ENCODE peak calls at places on chromosomes 1 and 21, in seven cellular contexts. O, A, D, R, X, I and E are unnamed samples.

GRCh38 chr1:63112155-63112914 is 210.0 kb upstream of the FOXD3 start:
- DNase-seq in O (peak; percentile 87), I (no peak), X (no peak), R (peak; percentile 28), A (no peak), D (no peak), E (no peak)

GRCh38 chr1:1282998-1283397 is 2.8 kb downstream of the SCNN1D start:
- DNase-seq in X (no peak), R (no peak), A (no peak), I (no peak), O (no peak), D (no peak), E (no peak)

GRCh38 chr1:42935313-42935624 is 23.4 kb downstream of the SLC2A1 start:
- DNase-seq in R (no peak), I (no peak), A (peak; percentile 43), X (no peak), D (no peak), O (no peak), E (no peak)

GRCh38 chr1:177471244-177471643 is 300.5 kb downstream of the BRINP2 start:
- DNase-seq in A (no peak), I (no peak), R (no peak), O (no peak), D (no peak), X (no peak), E (no peak)

GRCh38 chr1:99788896-99789295 is 22.5 kb upstream of the FRRS1 start:
- DNase-seq in R (no peak), O (peak; percentile 29), D (no peak), X (no peak), A (no peak), I (no peak), E (no peak)

GRCh38 chr1:116020668-116021272 is 44.5 kb downstream of the SLC22A15 start:
- DNase-seq in I (peak; percentile 37), O (peak; percentile 90), X (peak; percentile 52), A (no peak), R (peak; percentile 84), D (peak; percentile 15), E (no peak)

GRCh38 chr1:167573035-167573434 is 19.5 kb upstream of the CREG1 start:
- DNase-seq in O (no peak), R (no peak), A (no peak), X (no peak), I (no peak), D (no peak), E (no peak)

GRCh38 chr1:178004926-178005391 is 35.1 kb upstream of the SEC16B start:
- DNase-seq in O (no peak), D (no peak), X (peak; percentile 9), R (no peak), I (no peak), A (no peak), E (no peak)

GRCh38 chr1:66375125-66375524 is 158.8 kb upstream of the SGIP1 start:
- DNase-seq in X (no peak), R (no peak), D (no peak), I (no peak), O (no peak), A (no peak), E (no peak)

GRCh38 chr21:43922949-43923348 is 57.9 kb downstream of the AGPAT3 start:
- DNase-seq in I (no peak), A (no peak), D (no peak), R (no peak), X (no peak), O (no peak), E (no peak)

GRCh38 chr1:71303617-71304041 is 222.8 kb upstream of the ZRANB2 start:
- DNase-seq in R (no peak), A (no peak), D (no peak), I (no peak), O (no peak), X (peak; percentile 65), E (no peak)

GRCh38 chr1:27099904-27100796 is 54.8 kb downstream of the SLC9A1 start:
- DNase-seq in I (no peak), A (no peak), X (no peak), R (peak; percentile 41), D (no peak), O (peak; percentile 55), E (no peak)

GRCh38 chr1:63906053-63906704 is 132.4 kb downstream of the ROR1 start:
- DNase-seq in A (no peak), I (no peak), D (no peak), R (peak; percentile 42), O (no peak), X (no peak), E (no peak)

GRCh38 chr1:21888500-21888899 is 48.6 kb downstream of the HSPG2 start:
- DNase-seq in R (no peak), O (no peak), D (no peak), A (no peak), X (no peak), I (no peak), E (no peak)

GRCh38 chr1:25201006-25201405 is 31.3 kb downstream of the SYF2 start:
- DNase-seq in D (no peak), I (no peak), O (no peak), A (no peak), X (no peak), R (no peak), E (no peak)

GRCh38 chr1:41714613-41715389 is 203.9 kb downstream of the HIVEP3 start:
- DNase-seq in D (no peak), I (no peak), A (no peak), X (no peak), O (no peak), R (no peak), E (peak; percentile 12)

GRCh38 chr1:205774277-205775014 is 836 bp downstream of the RAB29 start:
- DNase-seq in O (peak; percentile 53), I (peak; percentile 13), D (no peak), X (peak; percentile 41), A (peak; percentile 61), R (peak; percentile 42), E (no peak)

GRCh38 chr1:179252606-179253005 is 23.1 kb upstream of the ABL2 start:
- DNase-seq in D (no peak), I (no peak), X (no peak), R (no peak), A (no peak), O (no peak), E (no peak)

GRCh38 chr1:81672766-81673165 is 128.0 kb upstream of the ADGRL2 start:
- DNase-seq in I (no peak), R (no peak), X (no peak), O (no peak), A (no peak), D (no peak), E (no peak)

GRCh38 chr1:154871374-154871773 is 1.3 kb upstream of the KCNN3 start:
- DNase-seq in R (no peak), A (no peak), I (no peak), X (no peak), O (no peak), D (no peak), E (no peak)

GRCh38 chr21:44757731-44758130 is 43.9 kb downstream of the UBE2G2 start:
- DNase-seq in D (no peak), A (no peak), X (no peak), I (no peak), R (no peak), O (no peak), E (no peak)

GRCh38 chr1:181318022-181318857 is 165.1 kb upstream of the CACNA1E start:
- DNase-seq in O (peak; percentile 51), R (peak; percentile 79), D (no peak), A (no peak), I (no peak), X (no peak), E (no peak)

GRCh38 chr21:19759836-19760235 is 1238.4 kb upstream of the NCAM2 start:
- DNase-seq in R (no peak), D (no peak), O (no peak), A (no peak), X (no peak), I (no peak), E (no peak)

GRCh38 chr1:228544021-228544850 is 57.1 kb downstream of the RNF187 start:
- DNase-seq in O (no peak), R (no peak), X (no peak), I (no peak), D (no peak), A (no peak), E (no peak)

GRCh38 chr1:234707641-234708040 is 97.7 kb upstream of the IRF2BP2 start:
- DNase-seq in A (no peak), O (no peak), X (peak; percentile 30), I (peak; percentile 24), R (no peak), D (no peak), E (no peak)

GRCh38 chr1:40868051-40868723 is 6.0 kb upstream of the CITED4 start:
- DNase-seq in X (peak; percentile 75), D (no peak), R (no peak), I (peak; percentile 23), A (no peak), O (no peak), E (no peak)

GRCh38 chr1:222521299-222522104 is 26.4 kb downstream of the HHIPL2 start:
- DNase-seq in I (no peak), X (no peak), R (no peak), D (no peak), O (no peak), A (no peak), E (no peak)

GRCh38 chr1:21242846-21243245 is 47.4 kb downstream of the ECE1 start:
- DNase-seq in R (no peak), O (no peak), I (no peak), A (no peak), D (no peak), X (no peak), E (no peak)

GRCh38 chr21:43034098-43034497 is 41.5 kb downstream of the CBS start:
- DNase-seq in R (no peak), D (no peak), I (no peak), O (no peak), X (peak; percentile 71), A (no peak), E (no peak)

GRCh38 chr1:228194921-228195812 is 12.7 kb upstream of the OBSCN start:
- DNase-seq in X (no peak), I (no peak), R (no peak), D (no peak), A (no peak), O (no peak), E (no peak)

GRCh38 chr1:29839726-29840125 is 603.4 kb downstream of the PTPRU start:
- DNase-seq in A (no peak), D (no peak), R (no peak), O (no peak), I (no peak), X (no peak), E (no peak)